ENCODE peak calls at places on chromosomes 4 and X, in eight cellular contexts. One of them, this sample, is unnamed.

GRCh38 chr4:137909910-137910309 is 332.2 kb downstream of the SLC7A11 start:
- DNase-seq in AG08395: no peak
- DNase-seq in ureter: no peak
- DNase-seq in transverse colon: no peak
- DNase-seq in activated CD4-positive, alpha-beta memory T cell treated with anti-CD3 and anti-CD28 coated beads, Interleukin-2, amount 10 ng/mL, durations not matched to agents 7 days and 5 days: no peak
- DNase-seq in A172: no peak
- DNase-seq in HS-27A: no peak
- DNase-seq in H9: peak
- DNase-seq in this sample: no peak

GRCh38 chrX:11080721-11081120 is 30.4 kb upstream of the HCCS start:
- DNase-seq in AG08395: no peak
- DNase-seq in ureter: no peak
- DNase-seq in transverse colon: no peak
- DNase-seq in activated CD4-positive, alpha-beta memory T cell treated with anti-CD3 and anti-CD28 coated beads, Interleukin-2, amount 10 ng/mL, durations not matched to agents 7 days and 5 days: no peak
- DNase-seq in A172: no peak
- DNase-seq in HS-27A: no peak
- DNase-seq in H9: no peak
- DNase-seq in this sample: no peak

GRCh38 chrX:48611703-48612102 is 14.4 kb downstream of the WDR13 start:
- DNase-seq in AG08395: no peak
- DNase-seq in ureter: no peak
- DNase-seq in transverse colon: no peak
- DNase-seq in activated CD4-positive, alpha-beta memory T cell treated with anti-CD3 and anti-CD28 coated beads, Interleukin-2, amount 10 ng/mL, durations not matched to agents 7 days and 5 days: no peak
- DNase-seq in A172: no peak
- DNase-seq in HS-27A: no peak
- DNase-seq in H9: no peak
- DNase-seq in this sample: no peak

GRCh38 chrX:151711787-151712186 is 4.0 kb upstream of the FATE1 start:
- DNase-seq in AG08395: no peak
- DNase-seq in ureter: no peak
- DNase-seq in transverse colon: no peak
- DNase-seq in activated CD4-positive, alpha-beta memory T cell treated with anti-CD3 and anti-CD28 coated beads, Interleukin-2, amount 10 ng/mL, durations not matched to agents 7 days and 5 days: no peak
- DNase-seq in A172: no peak
- DNase-seq in HS-27A: no peak
- DNase-seq in H9: peak
- DNase-seq in this sample: no peak

GRCh38 chr4:142656178-142656577 is 189.9 kb downstream of the INPP4B start:
- DNase-seq in AG08395: no peak
- DNase-seq in ureter: no peak
- DNase-seq in transverse colon: no peak
- DNase-seq in activated CD4-positive, alpha-beta memory T cell treated with anti-CD3 and anti-CD28 coated beads, Interleukin-2, amount 10 ng/mL, durations not matched to agents 7 days and 5 days: no peak
- DNase-seq in A172: peak
- DNase-seq in HS-27A: peak
- DNase-seq in H9: no peak
- DNase-seq in this sample: peak

GRCh38 chr4:94152466-94152865 is 55.2 kb upstream of the SMARCAD1 start:
- DNase-seq in AG08395: no peak
- DNase-seq in ureter: no peak
- DNase-seq in transverse colon: no peak
- DNase-seq in activated CD4-positive, alpha-beta memory T cell treated with anti-CD3 and anti-CD28 coated beads, Interleukin-2, amount 10 ng/mL, durations not matched to agents 7 days and 5 days: no peak
- DNase-seq in A172: no peak
- DNase-seq in HS-27A: no peak
- DNase-seq in H9: no peak
- DNase-seq in this sample: no peak

GRCh38 chrX:73134741-73135140 is 55.4 kb upstream of the PABPC1L2A start:
- DNase-seq in AG08395: no peak
- DNase-seq in ureter: no peak
- DNase-seq in transverse colon: no peak
- DNase-seq in activated CD4-positive, alpha-beta memory T cell treated with anti-CD3 and anti-CD28 coated beads, Interleukin-2, amount 10 ng/mL, durations not matched to agents 7 days and 5 days: no peak
- DNase-seq in A172: no peak
- DNase-seq in HS-27A: no peak
- DNase-seq in H9: no peak
- DNase-seq in this sample: no peak

GRCh38 chrX:43860646-43861370 is 21.4 kb downstream of the MAOB start:
- DNase-seq in AG08395: no peak
- DNase-seq in ureter: no peak
- DNase-seq in transverse colon: no peak
- DNase-seq in activated CD4-positive, alpha-beta memory T cell treated with anti-CD3 and anti-CD28 coated beads, Interleukin-2, amount 10 ng/mL, durations not matched to agents 7 days and 5 days: no peak
- DNase-seq in A172: peak
- DNase-seq in HS-27A: no peak
- DNase-seq in H9: no peak
- DNase-seq in this sample: no peak

GRCh38 chr4:141046255-141046654 is 87.0 kb downstream of the RNF150 start:
- DNase-seq in AG08395: peak
- DNase-seq in ureter: no peak
- DNase-seq in transverse colon: no peak
- DNase-seq in activated CD4-positive, alpha-beta memory T cell treated with anti-CD3 and anti-CD28 coated beads, Interleukin-2, amount 10 ng/mL, durations not matched to agents 7 days and 5 days: no peak
- DNase-seq in A172: peak
- DNase-seq in HS-27A: peak
- DNase-seq in H9: no peak
- DNase-seq in this sample: peak

GRCh38 chr4:138037716-138038115 is 204.4 kb downstream of the SLC7A11 start:
- DNase-seq in AG08395: peak
- DNase-seq in ureter: no peak
- DNase-seq in transverse colon: no peak
- DNase-seq in activated CD4-positive, alpha-beta memory T cell treated with anti-CD3 and anti-CD28 coated beads, Interleukin-2, amount 10 ng/mL, durations not matched to agents 7 days and 5 days: no peak
- DNase-seq in A172: no peak
- DNase-seq in HS-27A: no peak
- DNase-seq in H9: no peak
- DNase-seq in this sample: peak

GRCh38 chr4:148054275-148054674 is 322.4 kb downstream of the ARHGAP10 start:
- DNase-seq in AG08395: no peak
- DNase-seq in ureter: no peak
- DNase-seq in transverse colon: no peak
- DNase-seq in activated CD4-positive, alpha-beta memory T cell treated with anti-CD3 and anti-CD28 coated beads, Interleukin-2, amount 10 ng/mL, durations not matched to agents 7 days and 5 days: no peak
- DNase-seq in A172: peak
- DNase-seq in HS-27A: no peak
- DNase-seq in H9: no peak
- DNase-seq in this sample: no peak

GRCh38 chr4:31714238-31714637 is 994.1 kb downstream of the PCDH7 start:
- DNase-seq in AG08395: no peak
- DNase-seq in ureter: no peak
- DNase-seq in transverse colon: no peak
- DNase-seq in activated CD4-positive, alpha-beta memory T cell treated with anti-CD3 and anti-CD28 coated beads, Interleukin-2, amount 10 ng/mL, durations not matched to agents 7 days and 5 days: no peak
- DNase-seq in A172: no peak
- DNase-seq in HS-27A: no peak
- DNase-seq in H9: no peak
- DNase-seq in this sample: no peak

GRCh38 chr4:8539661-8540060 is 40.5 kb upstream of the GPR78 start:
- DNase-seq in AG08395: no peak
- DNase-seq in ureter: no peak
- DNase-seq in transverse colon: no peak
- DNase-seq in activated CD4-positive, alpha-beta memory T cell treated with anti-CD3 and anti-CD28 coated beads, Interleukin-2, amount 10 ng/mL, durations not matched to agents 7 days and 5 days: no peak
- DNase-seq in A172: no peak
- DNase-seq in HS-27A: no peak
- DNase-seq in H9: no peak
- DNase-seq in this sample: no peak

GRCh38 chr4:71110499-71110898 is 117.0 kb downstream of the DCK start:
- DNase-seq in AG08395: no peak
- DNase-seq in ureter: no peak
- DNase-seq in transverse colon: no peak
- DNase-seq in activated CD4-positive, alpha-beta memory T cell treated with anti-CD3 and anti-CD28 coated beads, Interleukin-2, amount 10 ng/mL, durations not matched to agents 7 days and 5 days: no peak
- DNase-seq in A172: no peak
- DNase-seq in HS-27A: no peak
- DNase-seq in H9: no peak
- DNase-seq in this sample: no peak

GRCh38 chrX:65900850-65901844 is 138.7 kb downstream of the VSIG4 start:
- DNase-seq in AG08395: no peak
- DNase-seq in ureter: no peak
- DNase-seq in transverse colon: no peak
- DNase-seq in activated CD4-positive, alpha-beta memory T cell treated with anti-CD3 and anti-CD28 coated beads, Interleukin-2, amount 10 ng/mL, durations not matched to agents 7 days and 5 days: no peak
- DNase-seq in A172: no peak
- DNase-seq in HS-27A: no peak
- DNase-seq in H9: no peak
- DNase-seq in this sample: no peak

GRCh38 chr4:2848449-2848848 is 4.8 kb downstream of the ADD1 start:
- DNase-seq in AG08395: no peak
- DNase-seq in ureter: no peak
- DNase-seq in transverse colon: no peak
- DNase-seq in activated CD4-positive, alpha-beta memory T cell treated with anti-CD3 and anti-CD28 coated beads, Interleukin-2, amount 10 ng/mL, durations not matched to agents 7 days and 5 days: no peak
- DNase-seq in A172: no peak
- DNase-seq in HS-27A: no peak
- DNase-seq in H9: no peak
- DNase-seq in this sample: no peak

GRCh38 chr4:140427104-140427918 is at the start of gene CLGN:
- DNase-seq in AG08395: peak
- DNase-seq in ureter: peak
- DNase-seq in transverse colon: peak
- DNase-seq in activated CD4-positive, alpha-beta memory T cell treated with anti-CD3 and anti-CD28 coated beads, Interleukin-2, amount 10 ng/mL, durations not matched to agents 7 days and 5 days: peak
- DNase-seq in A172: no peak
- DNase-seq in HS-27A: no peak
- DNase-seq in H9: peak
- DNase-seq in this sample: peak